ENCODE peak calls at places on chromosomes 5 and 9, in ten cellular contexts. One of them, this sample, is unnamed.

GRCh38 chr5:134944630-134945029 is 23.1 kb upstream of the CATSPER3 start:
- DNase-seq in psoas muscle: no peak
- DNase-seq in A549: no peak
- DNase-seq in heart left ventricle: no peak
- DNase-seq in CD8-positive, alpha-beta T cell: no peak
- DNase-seq in IMR-90: peak
- DNase-seq in GM12865: no peak
- DNase-seq in fibroblast of the aortic adventitia: peak
- DNase-seq in fibroblast of lung: no peak
- DNase-seq in thyroid gland: no peak
- DNase-seq in this sample: peak

GRCh38 chr5:120083851-120084615 is 380.1 kb upstream of the PRR16 start:
- DNase-seq in psoas muscle: no peak
- DNase-seq in A549: no peak
- DNase-seq in heart left ventricle: no peak
- DNase-seq in CD8-positive, alpha-beta T cell: no peak
- DNase-seq in IMR-90: peak
- DNase-seq in GM12865: no peak
- DNase-seq in fibroblast of the aortic adventitia: peak
- DNase-seq in fibroblast of lung: no peak
- DNase-seq in thyroid gland: no peak
- DNase-seq in this sample: no peak

GRCh38 chr5:81785311-81785710 is 34.4 kb upstream of the SSBP2 start:
- DNase-seq in psoas muscle: no peak
- DNase-seq in A549: no peak
- DNase-seq in heart left ventricle: no peak
- DNase-seq in CD8-positive, alpha-beta T cell: no peak
- DNase-seq in IMR-90: no peak
- DNase-seq in GM12865: no peak
- DNase-seq in fibroblast of the aortic adventitia: no peak
- DNase-seq in fibroblast of lung: no peak
- DNase-seq in thyroid gland: no peak
- DNase-seq in this sample: no peak

GRCh38 chr9:77839459-77840140 is 191.5 kb upstream of the GNA14 start:
- DNase-seq in psoas muscle: no peak
- DNase-seq in A549: no peak
- DNase-seq in heart left ventricle: no peak
- DNase-seq in CD8-positive, alpha-beta T cell: no peak
- DNase-seq in IMR-90: peak
- DNase-seq in GM12865: no peak
- DNase-seq in fibroblast of the aortic adventitia: peak
- DNase-seq in fibroblast of lung: peak
- DNase-seq in thyroid gland: no peak
- DNase-seq in this sample: peak

GRCh38 chr9:124267271-124267807 is 9.6 kb downstream of the NEK6 start:
- DNase-seq in psoas muscle: no peak
- DNase-seq in A549: peak
- DNase-seq in heart left ventricle: no peak
- DNase-seq in CD8-positive, alpha-beta T cell: no peak
- DNase-seq in IMR-90: peak
- DNase-seq in GM12865: no peak
- DNase-seq in fibroblast of the aortic adventitia: peak
- DNase-seq in fibroblast of lung: peak
- DNase-seq in thyroid gland: peak
- DNase-seq in this sample: peak

GRCh38 chr5:170233358-170233892 is 640 bp downstream of the C5orf58 start:
- DNase-seq in psoas muscle: no peak
- DNase-seq in A549: no peak
- DNase-seq in heart left ventricle: no peak
- DNase-seq in CD8-positive, alpha-beta T cell: no peak
- DNase-seq in IMR-90: no peak
- DNase-seq in GM12865: no peak
- DNase-seq in fibroblast of the aortic adventitia: no peak
- DNase-seq in fibroblast of lung: no peak
- DNase-seq in thyroid gland: no peak
- DNase-seq in this sample: no peak

GRCh38 chr9:88813810-88814209 is 177.5 kb upstream of the S1PR3 start:
- DNase-seq in psoas muscle: no peak
- DNase-seq in A549: no peak
- DNase-seq in heart left ventricle: no peak
- DNase-seq in CD8-positive, alpha-beta T cell: no peak
- DNase-seq in IMR-90: no peak
- DNase-seq in GM12865: no peak
- DNase-seq in fibroblast of the aortic adventitia: no peak
- DNase-seq in fibroblast of lung: no peak
- DNase-seq in thyroid gland: no peak
- DNase-seq in this sample: no peak

GRCh38 chr9:110555971-110556370 is 23.6 kb downstream of the SVEP1 start:
- DNase-seq in psoas muscle: peak
- DNase-seq in A549: peak
- DNase-seq in heart left ventricle: peak
- DNase-seq in CD8-positive, alpha-beta T cell: no peak
- DNase-seq in IMR-90: peak
- DNase-seq in GM12865: no peak
- DNase-seq in fibroblast of the aortic adventitia: peak
- DNase-seq in fibroblast of lung: peak
- DNase-seq in thyroid gland: peak
- DNase-seq in this sample: peak

GRCh38 chr9:91714020-91714721 is 235.9 kb downstream of the ROR2 start:
- DNase-seq in psoas muscle: peak
- DNase-seq in A549: no peak
- DNase-seq in heart left ventricle: peak
- DNase-seq in CD8-positive, alpha-beta T cell: no peak
- DNase-seq in IMR-90: peak
- DNase-seq in GM12865: peak
- DNase-seq in fibroblast of the aortic adventitia: peak
- DNase-seq in fibroblast of lung: peak
- DNase-seq in thyroid gland: peak
- DNase-seq in this sample: peak

GRCh38 chr9:136119259-136120118 is 814 bp upstream of the TMEM250 start:
- DNase-seq in psoas muscle: peak
- DNase-seq in A549: no peak
- DNase-seq in heart left ventricle: peak
- DNase-seq in CD8-positive, alpha-beta T cell: no peak
- DNase-seq in IMR-90: peak
- DNase-seq in GM12865: peak
- DNase-seq in fibroblast of the aortic adventitia: peak
- DNase-seq in fibroblast of lung: peak
- DNase-seq in thyroid gland: peak
- DNase-seq in this sample: peak

GRCh38 chr9:106697390-106697789 is 165.6 kb upstream of the ZNF462 start:
- DNase-seq in psoas muscle: no peak
- DNase-seq in A549: no peak
- DNase-seq in heart left ventricle: no peak
- DNase-seq in CD8-positive, alpha-beta T cell: no peak
- DNase-seq in IMR-90: no peak
- DNase-seq in GM12865: no peak
- DNase-seq in fibroblast of the aortic adventitia: no peak
- DNase-seq in fibroblast of lung: no peak
- DNase-seq in thyroid gland: no peak
- DNase-seq in this sample: no peak

GRCh38 chr9:106701611-106702010 is 161.4 kb upstream of the ZNF462 start:
- DNase-seq in psoas muscle: no peak
- DNase-seq in A549: no peak
- DNase-seq in heart left ventricle: no peak
- DNase-seq in CD8-positive, alpha-beta T cell: no peak
- DNase-seq in IMR-90: no peak
- DNase-seq in GM12865: no peak
- DNase-seq in fibroblast of the aortic adventitia: no peak
- DNase-seq in fibroblast of lung: no peak
- DNase-seq in thyroid gland: no peak
- DNase-seq in this sample: no peak

GRCh38 chr9:106696804-106697203 is 166.2 kb upstream of the ZNF462 start:
- DNase-seq in psoas muscle: no peak
- DNase-seq in A549: no peak
- DNase-seq in heart left ventricle: no peak
- DNase-seq in CD8-positive, alpha-beta T cell: no peak
- DNase-seq in IMR-90: no peak
- DNase-seq in GM12865: no peak
- DNase-seq in fibroblast of the aortic adventitia: no peak
- DNase-seq in fibroblast of lung: no peak
- DNase-seq in thyroid gland: no peak
- DNase-seq in this sample: no peak

GRCh38 chr9:106700676-106701075 is 162.3 kb upstream of the ZNF462 start:
- DNase-seq in psoas muscle: no peak
- DNase-seq in A549: no peak
- DNase-seq in heart left ventricle: no peak
- DNase-seq in CD8-positive, alpha-beta T cell: no peak
- DNase-seq in IMR-90: peak
- DNase-seq in GM12865: no peak
- DNase-seq in fibroblast of the aortic adventitia: no peak
- DNase-seq in fibroblast of lung: peak
- DNase-seq in thyroid gland: no peak
- DNase-seq in this sample: no peak

DNA sequence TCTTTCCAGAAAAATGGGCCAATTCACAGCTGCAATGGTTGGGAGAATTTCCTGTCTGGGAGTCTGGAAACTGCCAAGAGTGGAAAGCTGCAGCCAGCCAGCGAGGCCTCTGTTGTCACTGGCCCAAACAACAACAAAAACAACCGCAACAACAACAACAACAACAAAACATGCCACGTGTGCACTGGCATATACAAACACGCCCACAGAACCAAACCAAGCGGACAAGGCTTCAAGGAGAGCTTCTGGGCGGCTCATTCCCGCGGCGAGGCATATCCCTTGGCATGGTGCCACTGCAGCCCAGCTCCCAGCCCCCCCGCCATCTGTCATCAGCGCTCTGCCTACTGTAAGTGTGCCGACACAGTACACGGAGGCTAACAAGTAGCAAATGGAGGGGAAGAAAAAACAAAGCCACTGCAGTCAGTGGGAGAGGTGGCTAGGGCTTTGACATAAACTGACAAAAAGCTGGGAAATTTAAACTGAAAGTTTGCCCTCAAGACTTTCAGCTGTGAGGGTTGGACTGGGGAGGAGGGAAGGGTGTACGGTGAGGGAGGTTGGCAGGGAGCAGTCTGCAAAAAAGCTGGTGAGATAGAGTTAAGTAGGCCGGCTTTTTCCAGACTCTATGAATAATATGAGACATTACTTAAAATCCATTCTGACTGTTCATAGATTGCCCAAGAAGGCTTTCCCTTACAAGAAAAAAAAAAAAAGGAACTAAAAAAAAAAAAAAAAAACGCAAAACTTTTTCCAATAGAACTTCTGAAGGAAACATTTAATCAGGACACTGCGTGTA is 165.0 kb upstream of the ZNF462 start:
- DNase-seq in psoas muscle: peak
- DNase-seq in A549: no peak
- DNase-seq in heart left ventricle: peak
- DNase-seq in CD8-positive, alpha-beta T cell: no peak
- DNase-seq in IMR-90: peak
- DNase-seq in GM12865: no peak
- DNase-seq in fibroblast of the aortic adventitia: peak
- DNase-seq in fibroblast of lung: peak
- DNase-seq in thyroid gland: peak
- DNase-seq in this sample: peak
- H3K4me3 ChIP-seq in psoas muscle: peak
- H3K4me3 ChIP-seq in A549: no peak
- H3K4me3 ChIP-seq in heart left ventricle: no peak
- H3K4me3 ChIP-seq in CD8-positive, alpha-beta T cell: no peak
- H3K4me3 ChIP-seq in IMR-90: peak
- H3K4me3 ChIP-seq in GM12865: no peak
- H3K4me3 ChIP-seq in fibroblast of the aortic adventitia: peak
- H3K4me3 ChIP-seq in fibroblast of lung: peak
- H3K4me3 ChIP-seq in thyroid gland: no peak
- H3K4me3 ChIP-seq in this sample: peak

GRCh38 chr5:152466079-152466745 is 61.1 kb upstream of the NMUR2 start:
- DNase-seq in psoas muscle: no peak
- DNase-seq in A549: no peak
- DNase-seq in heart left ventricle: no peak
- DNase-seq in CD8-positive, alpha-beta T cell: no peak
- DNase-seq in IMR-90: no peak
- DNase-seq in GM12865: no peak
- DNase-seq in fibroblast of the aortic adventitia: no peak
- DNase-seq in fibroblast of lung: no peak
- DNase-seq in thyroid gland: no peak
- DNase-seq in this sample: no peak
- TF ChIP-seq CTCF in psoas muscle: no peak
- TF ChIP-seq CTCF in A549: no peak
- TF ChIP-seq CTCF in heart left ventricle: no peak
- TF ChIP-seq CTCF in CD8-positive, alpha-beta T cell: no peak
- TF ChIP-seq CTCF in IMR-90: no peak
- TF ChIP-seq CTCF in GM12865: no peak
- TF ChIP-seq CTCF in fibroblast of the aortic adventitia: no peak
- TF ChIP-seq CTCF in fibroblast of lung: no peak
- TF ChIP-seq CTCF in thyroid gland: no peak
- TF ChIP-seq CTCF in this sample: no peak

GRCh38 chr9:87223397-87224246 is 274.0 kb upstream of the DAPK1 start:
- DNase-seq in psoas muscle: no peak
- DNase-seq in A549: no peak
- DNase-seq in heart left ventricle: no peak
- DNase-seq in CD8-positive, alpha-beta T cell: no peak
- DNase-seq in IMR-90: peak
- DNase-seq in GM12865: no peak
- DNase-seq in fibroblast of the aortic adventitia: no peak
- DNase-seq in fibroblast of lung: peak
- DNase-seq in thyroid gland: no peak
- DNase-seq in this sample: peak
- H3K4me3 ChIP-seq in psoas muscle: no peak
- H3K4me3 ChIP-seq in A549: no peak
- H3K4me3 ChIP-seq in heart left ventricle: no peak
- H3K4me3 ChIP-seq in CD8-positive, alpha-beta T cell: no peak
- H3K4me3 ChIP-seq in IMR-90: no peak
- H3K4me3 ChIP-seq in GM12865: no peak
- H3K4me3 ChIP-seq in fibroblast of the aortic adventitia: no peak
- H3K4me3 ChIP-seq in fibroblast of lung: no peak
- H3K4me3 ChIP-seq in thyroid gland: no peak
- H3K4me3 ChIP-seq in this sample: no peak

GRCh38 chr9:129615407-129616285 is 5.3 kb downstream of the C9orf50 start:
- DNase-seq in psoas muscle: no peak
- DNase-seq in A549: no peak
- DNase-seq in heart left ventricle: no peak
- DNase-seq in CD8-positive, alpha-beta T cell: no peak
- DNase-seq in IMR-90: no peak
- DNase-seq in GM12865: no peak
- DNase-seq in fibroblast of the aortic adventitia: no peak
- DNase-seq in fibroblast of lung: no peak
- DNase-seq in thyroid gland: no peak
- DNase-seq in this sample: no peak

GRCh38 chr9:129612123-129612522 is 8.8 kb downstream of the C9orf50 start:
- DNase-seq in psoas muscle: no peak
- DNase-seq in A549: no peak
- DNase-seq in heart left ventricle: no peak
- DNase-seq in CD8-positive, alpha-beta T cell: no peak
- DNase-seq in IMR-90: no peak
- DNase-seq in GM12865: no peak
- DNase-seq in fibroblast of the aortic adventitia: no peak
- DNase-seq in fibroblast of lung: no peak
- DNase-seq in thyroid gland: no peak
- DNase-seq in this sample: no peak

GRCh38 chr9:129612815-129613519 is 7.9 kb downstream of the C9orf50 start:
- DNase-seq in psoas muscle: no peak
- DNase-seq in A549: no peak
- DNase-seq in heart left ventricle: no peak
- DNase-seq in CD8-positive, alpha-beta T cell: no peak
- DNase-seq in IMR-90: no peak
- DNase-seq in GM12865: no peak
- DNase-seq in fibroblast of the aortic adventitia: no peak
- DNase-seq in fibroblast of lung: no peak
- DNase-seq in thyroid gland: no peak
- DNase-seq in this sample: no peak

GRCh38 chr9:129614932-129615331 is 6.0 kb downstream of the C9orf50 start:
- DNase-seq in psoas muscle: no peak
- DNase-seq in A549: no peak
- DNase-seq in heart left ventricle: no peak
- DNase-seq in CD8-positive, alpha-beta T cell: no peak
- DNase-seq in IMR-90: no peak
- DNase-seq in GM12865: no peak
- DNase-seq in fibroblast of the aortic adventitia: no peak
- DNase-seq in fibroblast of lung: no peak
- DNase-seq in thyroid gland: no peak
- DNase-seq in this sample: no peak

GRCh38 chr9:129613520-129614175 is 7.3 kb downstream of the C9orf50 start:
- DNase-seq in psoas muscle: no peak
- DNase-seq in A549: no peak
- DNase-seq in heart left ventricle: no peak
- DNase-seq in CD8-positive, alpha-beta T cell: no peak
- DNase-seq in IMR-90: no peak
- DNase-seq in GM12865: no peak
- DNase-seq in fibroblast of the aortic adventitia: no peak
- DNase-seq in fibroblast of lung: no peak
- DNase-seq in thyroid gland: peak
- DNase-seq in this sample: no peak
- TF ChIP-seq CTCF in psoas muscle: no peak
- TF ChIP-seq CTCF in A549: no peak
- TF ChIP-seq CTCF in heart left ventricle: no peak
- TF ChIP-seq CTCF in CD8-positive, alpha-beta T cell: no peak
- TF ChIP-seq CTCF in IMR-90: no peak
- TF ChIP-seq CTCF in GM12865: no peak
- TF ChIP-seq CTCF in fibroblast of the aortic adventitia: no peak
- TF ChIP-seq CTCF in fibroblast of lung: no peak
- TF ChIP-seq CTCF in thyroid gland: no peak
- TF ChIP-seq CTCF in this sample: no peak

This sample was measured in AG10803.